ENCODE peak calls at places on chromosomes 4 and X, in eight cellular contexts. O is K562, V is PC-3, C is fibroblast of lung, J is H9, L is mammary epithelial cell, P is GM23248, A is hepatocyte. U is an unnamed sample. For H3K4me1, the result is how much of the 10 kb centered on the place peaks cover.

GRCh38 chrX:1111543-1112300 is 100.7 kb downstream of the CRLF2 start:
- DNase-seq in A (no peak), L (no peak), C (no peak), O (no peak), J (peak), V (no peak), P (no peak), U (no peak)

GRCh38 chr4:41178372-41179085 is 35.8 kb downstream of the APBB2 start:
- DNase-seq in L (peak), O (no peak), V (peak), C (peak), A (no peak), J (no peak), P (peak), U (no peak)

GRCh38 chr4:44916406-44916805 is 190.1 kb upstream of the GNPDA2 start:
- DNase-seq in A (no peak), V (peak), L (peak), O (no peak), P (peak), J (no peak), C (no peak), U (peak)

GRCh38 chr4:168586926-168587325 is 90.1 kb downstream of the PALLD start:
- DNase-seq in V (no peak), O (no peak), P (no peak), L (no peak), C (no peak), J (no peak), A (no peak), U (no peak)

GRCh38 chrX:65697915-65698796 is 30.7 kb downstream of the MSN start:
- DNase-seq in J (peak), C (peak), V (no peak), L (no peak), O (peak), A (no peak), P (peak), U (peak)

GRCh38 chr4:109365944-109366343 is 63.5 kb upstream of the COL25A1 start:
- DNase-seq in V (no peak), J (no peak), L (peak), C (peak), A (no peak), O (no peak), P (no peak), U (no peak)

GRCh38 chrX:34972206-34972605 is 29.6 kb downstream of the FAM47B start:
- DNase-seq in O (no peak), L (no peak), A (no peak), C (no peak), P (no peak), J (no peak), V (no peak), U (no peak)

GRCh38 chrX:38060331-38060878 is 54.1 kb downstream of the SYTL5 start:
- DNase-seq in A (no peak), C (peak), J (no peak), P (no peak), L (no peak), O (no peak), V (peak), U (no peak)

GRCh38 chrX:21806691-21807090 is 32.7 kb upstream of the MBTPS2 start:
- DNase-seq in V (peak), O (no peak), C (peak), J (no peak), A (no peak), P (peak), L (peak), U (no peak)

GRCh38 chr4:15162465-15163283 is 160.4 kb downstream of the CPEB2 start:
- DNase-seq in A (peak), V (peak), P (peak), O (peak), C (no peak), L (no peak), J (no peak), U (peak)

GRCh38 chr4:1676605-1677525 is 7.2 kb downstream of the FAM53A start:
- DNase-seq in C (no peak), L (no peak), J (no peak), P (no peak), A (no peak), V (no peak), O (peak), U (no peak)

GRCh38 chrX:41384041-41384705 is 50.2 kb downstream of the DDX3X start:
- DNase-seq in V (peak), P (peak), L (peak), O (peak), J (no peak), C (peak), A (peak), U (no peak)

GRCh38 chr4:11475871-11476270 is 47.2 kb upstream of the HS3ST1 start:
- DNase-seq in L (no peak), A (no peak), O (no peak), V (no peak), C (no peak), J (no peak), P (no peak), U (no peak)

GRCh38 chrX:47186096-47186740 is 7.4 kb upstream of the UBA1 start:
- DNase-seq in C (no peak), A (no peak), O (no peak), J (no peak), P (no peak), V (no peak), L (no peak), U (no peak)

GRCh38 chr4:52263612-52264011 is 212.5 kb downstream of the SPATA18 start:
- DNase-seq in L (peak), V (peak), J (no peak), C (no peak), P (peak), O (no peak), A (no peak), U (no peak)

GRCh38 chr4:19614171-19614570 is 637.5 kb upstream of the SLIT2 start:
- DNase-seq in P (no peak), J (no peak), O (no peak), C (peak), L (peak), V (no peak), A (no peak), U (no peak)

GRCh38 chr4:7908668-7909067 is 31.0 kb downstream of the AFAP1 start:
- DNase-seq in O (no peak), A (no peak), V (no peak), J (no peak), C (no peak), P (no peak), L (no peak), U (peak)

GRCh38 chr4:7909463-7909862 is 30.2 kb downstream of the AFAP1 start:
- DNase-seq in A (no peak), P (peak), O (no peak), C (peak), J (no peak), V (peak), L (no peak), U (no peak)

GRCh38 chr4:7910721-7911015 is 29.0 kb downstream of the AFAP1 start:
- DNase-seq in L (no peak), C (no peak), P (no peak), O (no peak), V (no peak), A (no peak), J (no peak), U (no peak)

GRCh38 chr4:7911044-7911578 is 28.6 kb downstream of the AFAP1 start:
- DNase-seq in A (peak), P (peak), V (no peak), O (no peak), C (peak), L (peak), J (peak), U (no peak)

DNA sequence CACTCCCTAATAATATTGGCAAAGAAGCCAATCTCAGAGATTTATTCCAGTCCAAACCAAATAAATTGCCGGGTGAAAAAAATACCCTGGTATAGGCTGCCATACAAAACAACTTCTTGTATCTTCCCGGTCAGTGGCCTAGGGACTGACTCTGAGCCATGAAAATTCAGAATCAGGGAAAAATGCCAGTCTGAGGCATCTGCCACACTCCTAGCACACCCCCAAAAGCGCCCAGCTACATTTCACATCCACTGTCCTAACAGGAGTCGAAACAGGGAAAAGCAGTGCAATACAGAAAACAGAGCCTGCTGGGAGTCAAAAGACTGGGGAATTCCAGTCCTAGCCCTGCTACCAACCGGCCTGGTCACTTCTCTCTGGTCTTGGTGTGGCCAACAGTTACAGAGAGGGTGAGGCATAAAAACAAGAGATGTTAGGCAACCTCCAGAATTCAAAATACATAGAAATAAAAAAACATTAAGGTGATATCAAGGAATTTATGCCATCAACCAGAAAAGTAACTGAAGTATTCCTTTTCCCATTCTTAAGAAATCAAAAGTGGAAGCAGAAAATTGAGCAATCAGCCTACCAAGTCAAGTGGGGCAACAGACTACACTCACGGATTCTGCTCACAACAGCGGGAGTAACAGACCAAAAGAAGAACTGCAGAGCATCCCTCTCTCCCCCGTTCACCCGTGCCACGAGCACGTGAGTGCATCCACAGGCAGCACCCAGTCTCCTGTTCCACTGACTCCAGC is 29.5 kb downstream of the AFAP1 start:
- DNase-seq in C (peak), A (no peak), V (peak), P (peak), J (no peak), O (no peak), L (peak), U (no peak)
- H3K27ac ChIP-seq in C (peak), A (peak), V (peak), P (peak), J (no peak), O (no peak), L (peak), U (no peak)

DNA sequence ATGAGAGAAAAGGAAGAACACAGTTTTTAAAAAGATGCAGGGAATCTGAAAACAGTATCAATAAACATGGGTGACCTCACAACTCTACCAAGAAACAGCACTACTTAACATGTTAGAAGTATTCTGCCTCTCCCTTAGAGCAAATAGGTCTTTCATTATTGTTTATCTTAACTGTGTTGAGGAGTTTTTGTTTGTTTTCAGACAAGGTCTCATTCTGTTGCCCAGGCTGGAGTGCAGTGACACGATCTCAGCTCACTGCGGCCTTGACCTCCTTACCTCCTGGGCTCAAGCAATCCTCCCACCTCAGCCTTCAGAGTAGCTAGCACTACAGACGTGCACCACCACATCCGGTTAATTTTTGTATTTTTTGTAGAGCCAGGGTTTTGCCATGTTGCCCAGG is 165.3 kb upstream of the PRDX4 start:
- DNase-seq in A (no peak), C (no peak), L (no peak), V (no peak), J (no peak), O (no peak), P (no peak), U (no peak)
- H3K4me1 ChIP-seq in A (under half), C (under half), L (under half), V (under half), J (under half), O (under half), P (under half), U (under half)

GRCh38 chr4:126957555-126958440 is 675.0 kb upstream of the INTU start:
- DNase-seq in P (peak), L (peak), O (peak), C (peak), V (no peak), J (no peak), A (no peak), U (no peak)
- H2AFZ ChIP-seq in P (peak), L (no peak), O (peak), C (no peak), V (no peak), J (no peak), A (no peak), U (no peak)

GRCh38 chr4:158458271-158458895 is 63.3 kb upstream of the RXFP1 start:
- DNase-seq in V (no peak), C (no peak), A (no peak), O (no peak), L (peak), J (no peak), P (no peak), U (no peak)
- H3K27ac ChIP-seq in V (no peak), C (no peak), A (no peak), O (no peak), L (peak), J (no peak), P (no peak), U (no peak)

GRCh38 chr4:89506866-89507494 is 199.4 kb upstream of the GPRIN3 start:
- DNase-seq in J (no peak), A (no peak), C (peak), V (no peak), P (peak), O (no peak), L (no peak), U (no peak)
- H3K4me1 ChIP-seq in J (under half), A (under half), C (under half), V (under half), P (under half), O (under half), L (under half), U (under half)